ENCODE peak calls at places on chromosomes 5 and 9, in four cellular contexts. One of them, this sample, is unnamed.
A peak's percentile ranks its signal among the peaks of the same experiment; 100 is the strongest.

GRCh38 chr5:87400305-87400899 is 12.3 kb downstream of the CCNH start:
- DNase-seq in GM23248: peak; percentile 62
- DNase-seq in stomach: no peak
- DNase-seq in mesenchymal stem cell: peak; percentile 61
- DNase-seq in this sample: no peak

GRCh38 chr5:3958389-3958788 is 362.8 kb downstream of the IRX1 start:
- DNase-seq in mesenchymal stem cell: no peak
- DNase-seq in GM23248: no peak
- DNase-seq in stomach: no peak
- DNase-seq in this sample: no peak

GRCh38 chr5:34452170-34452828 is 203.8 kb upstream of the RAI14 start:
- DNase-seq in mesenchymal stem cell: peak; percentile 35
- DNase-seq in stomach: no peak
- DNase-seq in GM23248: peak; percentile 50
- DNase-seq in this sample: no peak

GRCh38 chr5:67350600-67351315 is 154.2 kb upstream of the CD180 start:
- DNase-seq in stomach: no peak
- DNase-seq in GM23248: peak; percentile 24
- DNase-seq in mesenchymal stem cell: peak; percentile 60
- DNase-seq in this sample: no peak

GRCh38 chr5:1521671-1522600 is 1.8 kb downstream of the LPCAT1 start:
- DNase-seq in stomach: peak; percentile 21
- DNase-seq in GM23248: peak; percentile 90
- DNase-seq in mesenchymal stem cell: peak; percentile 76
- DNase-seq in this sample: peak; percentile 19

GRCh38 chr5:156892864-156893263 is 42.8 kb downstream of the PPP1R2B start:
- DNase-seq in mesenchymal stem cell: no peak
- DNase-seq in GM23248: no peak
- DNase-seq in stomach: no peak
- DNase-seq in this sample: no peak

GRCh38 chr5:80186634-80187033 is 69.2 kb downstream of the SERINC5 start:
- DNase-seq in mesenchymal stem cell: no peak
- DNase-seq in stomach: peak; percentile 78
- DNase-seq in GM23248: no peak
- DNase-seq in this sample: peak; percentile 72

GRCh38 chr9:128149001-128149701 is at the start of gene LCN2:
- DNase-seq in stomach: peak; percentile 84
- DNase-seq in GM23248: no peak
- DNase-seq in mesenchymal stem cell: no peak
- DNase-seq in this sample: peak; percentile 83

GRCh38 chr5:125412561-125413535 is 666.4 kb upstream of the ZNF608 start:
- DNase-seq in stomach: peak; percentile 81
- DNase-seq in mesenchymal stem cell: peak; percentile 96
- DNase-seq in GM23248: peak; percentile 81
- DNase-seq in this sample: peak; percentile 80

GRCh38 chr5:72848474-72849428 is 32.3 kb downstream of the TNPO1 start:
- DNase-seq in mesenchymal stem cell: peak; percentile 54
- DNase-seq in stomach: peak; percentile 48
- DNase-seq in GM23248: peak; percentile 73
- DNase-seq in this sample: peak; percentile 66

GRCh38 chr9:105978822-105979221 is 284.5 kb downstream of the TMEM38B start:
- DNase-seq in mesenchymal stem cell: no peak
- DNase-seq in stomach: no peak
- DNase-seq in GM23248: no peak
- DNase-seq in this sample: no peak

DNA sequence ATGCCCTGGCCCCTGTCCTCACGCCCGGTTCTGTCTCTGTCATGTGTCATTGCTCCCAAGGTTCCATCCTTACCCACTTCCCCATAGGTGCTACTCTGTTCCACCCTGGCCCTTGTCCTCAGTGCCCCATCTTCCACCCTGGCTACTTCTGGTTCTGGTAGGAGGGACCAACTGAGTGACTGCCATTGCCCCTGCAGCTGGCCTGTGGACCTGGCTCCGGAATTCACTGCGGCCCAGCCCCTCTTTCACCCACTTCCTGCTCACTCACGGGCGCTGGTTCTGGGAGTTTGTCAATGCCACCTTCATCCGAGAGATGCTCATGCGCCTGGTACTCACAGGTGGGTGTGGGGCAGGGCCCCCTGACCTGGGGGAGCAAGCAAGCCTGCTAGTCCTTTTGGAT is 7.4 kb downstream of the PTGS1 start:
- DNase-seq in mesenchymal stem cell: no peak
- DNase-seq in GM23248: no peak
- DNase-seq in stomach: no peak
- DNase-seq in this sample: no peak
- H3K4me1 ChIP-seq in mesenchymal stem cell: peaks cover 26% of the 10 kb centered on the region
- H3K4me1 ChIP-seq in GM23248: peaks cover 23% of the 10 kb centered on the region
- H3K4me1 ChIP-seq in stomach: peaks cover 38% of the 10 kb centered on the region
- H3K4me1 ChIP-seq in this sample: peaks cover 10% of the 10 kb centered on the region

GRCh38 chr9:129595903-129596540 is 24.9 kb downstream of the C9orf50 start:
- DNase-seq in stomach: no peak
- DNase-seq in GM23248: no peak
- DNase-seq in mesenchymal stem cell: no peak
- DNase-seq in this sample: no peak
- H3K27ac ChIP-seq in stomach: peak overlapping the region; percentile 94
- H3K27ac ChIP-seq in GM23248: peak overlapping the region; percentile 58
- H3K27ac ChIP-seq in mesenchymal stem cell: peak overlapping the region; percentile 10
- H3K27ac ChIP-seq in this sample: peak overlapping the region; percentile 79

GRCh38 chr5:142357469-142358090 is 32.8 kb upstream of the SPRY4 start:
- DNase-seq in mesenchymal stem cell: peak; percentile 61
- DNase-seq in stomach: no peak
- DNase-seq in GM23248: peak; percentile 31
- DNase-seq in this sample: no peak
- H3K4me1 ChIP-seq in mesenchymal stem cell: peaks cover 9% of the 10 kb centered on the region
- H3K4me1 ChIP-seq in stomach: peaks cover 6% of the 10 kb centered on the region
- H3K4me1 ChIP-seq in GM23248: peaks cover 12% of the 10 kb centered on the region
- H3K4me1 ChIP-seq in this sample: no peaks in the 10 kb centered on the region

DNA sequence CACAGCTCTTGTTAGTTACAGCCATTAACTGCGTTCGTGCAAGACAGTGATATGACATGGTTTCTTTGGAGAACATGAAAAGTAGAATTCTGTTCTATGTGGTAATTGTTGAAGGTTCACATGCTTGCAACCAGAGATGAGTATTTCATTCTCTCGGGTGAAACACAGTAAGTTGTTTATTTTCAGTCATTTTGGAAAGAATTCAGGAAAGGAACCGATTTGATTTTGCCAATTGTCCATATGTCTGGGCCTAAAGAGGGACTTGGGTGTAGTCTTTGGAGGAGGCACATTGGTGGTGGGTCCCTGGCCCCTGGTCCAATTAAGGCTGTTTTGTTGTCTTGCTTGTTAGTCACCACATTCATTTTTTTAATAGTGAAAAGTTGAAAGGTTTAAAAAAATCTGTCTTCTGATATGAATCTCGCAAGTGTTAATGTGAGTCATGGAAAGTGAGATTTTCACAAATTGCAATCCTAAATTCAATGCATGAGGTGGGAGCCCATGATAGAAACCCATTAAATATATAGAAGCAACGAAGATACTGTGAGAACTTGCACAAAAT is 166.0 kb upstream of the OTULINL start:
- DNase-seq in stomach: no peak
- DNase-seq in GM23248: no peak
- DNase-seq in mesenchymal stem cell: no peak
- DNase-seq in this sample: no peak
- H3K27ac ChIP-seq in stomach: no peak overlapping the region
- H3K27ac ChIP-seq in GM23248: peak overlapping the region; percentile 82
- H3K27ac ChIP-seq in mesenchymal stem cell: peak overlapping the region; percentile 1
- H3K27ac ChIP-seq in this sample: no peak overlapping the region

GRCh38 chr5:14443665-14444064 is 137.9 kb upstream of the OTULINL start:
- DNase-seq in mesenchymal stem cell: peak; percentile 66
- DNase-seq in GM23248: peak; percentile 64
- DNase-seq in stomach: no peak
- DNase-seq in this sample: peak; percentile 28
- H3K4me1 ChIP-seq in mesenchymal stem cell: peaks cover 30% of the 10 kb centered on the region
- H3K4me1 ChIP-seq in GM23248: peaks cover 81% of the 10 kb centered on the region
- H3K4me1 ChIP-seq in stomach: peaks cover 11% of the 10 kb centered on the region
- H3K4me1 ChIP-seq in this sample: peaks cover 21% of the 10 kb centered on the region

DNA sequence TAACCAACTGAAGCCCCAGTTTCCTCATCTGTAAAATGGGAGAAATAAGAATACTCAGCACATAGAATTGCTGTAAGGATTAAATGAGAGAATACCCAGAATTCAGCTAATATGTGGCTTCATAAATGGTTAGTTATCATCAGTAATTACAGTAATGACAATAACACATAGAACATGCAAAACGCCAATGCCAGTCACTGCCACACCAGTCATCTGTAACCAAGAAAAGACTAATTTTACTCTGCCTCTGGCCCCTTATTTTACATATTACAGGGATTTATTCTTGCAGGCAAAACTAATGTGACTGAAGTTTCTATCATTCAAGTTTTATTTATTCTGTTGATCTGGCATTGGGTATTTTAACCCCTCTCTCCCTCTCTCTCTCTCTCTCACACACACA is 46.5 kb downstream of the EBF1 start:
- DNase-seq in GM23248: no peak
- DNase-seq in mesenchymal stem cell: no peak
- DNase-seq in stomach: no peak
- DNase-seq in this sample: no peak
- H3K27ac ChIP-seq in GM23248: no peak overlapping the region
- H3K27ac ChIP-seq in mesenchymal stem cell: no peak overlapping the region
- H3K27ac ChIP-seq in stomach: no peak overlapping the region
- H3K27ac ChIP-seq in this sample: no peak overlapping the region